ENCODE peak calls at places on chromosome 3, in ten cellular contexts. One of them, this sample, is unnamed.

GRCh38 chr3:109346770-109347295 is 9.5 kb upstream of the DPPA4 start:
- DNase-seq in mammary epithelial cell: no peak
- DNase-seq in CD8-positive, alpha-beta T cell: no peak
- DNase-seq in endodermal cell: no peak
- DNase-seq in GM23338: no peak
- DNase-seq in adrenal gland: no peak
- DNase-seq in aorta: no peak
- DNase-seq in hepatocyte: no peak
- DNase-seq in CD4-positive, alpha-beta T cell: no peak
- DNase-seq in spleen: no peak
- DNase-seq in this sample: no peak

GRCh38 chr3:99250272-99250671 is 348.8 kb upstream of the DCBLD2 start:
- DNase-seq in mammary epithelial cell: peak
- DNase-seq in CD8-positive, alpha-beta T cell: no peak
- DNase-seq in endodermal cell: no peak
- DNase-seq in GM23338: no peak
- DNase-seq in adrenal gland: no peak
- DNase-seq in aorta: no peak
- DNase-seq in hepatocyte: no peak
- DNase-seq in CD4-positive, alpha-beta T cell: no peak
- DNase-seq in spleen: no peak
- DNase-seq in this sample: no peak

GRCh38 chr3:130692455-130692854 is 54.2 kb downstream of the PIK3R4 start:
- DNase-seq in mammary epithelial cell: peak
- DNase-seq in CD8-positive, alpha-beta T cell: no peak
- DNase-seq in endodermal cell: no peak
- DNase-seq in GM23338: no peak
- DNase-seq in adrenal gland: no peak
- DNase-seq in aorta: no peak
- DNase-seq in hepatocyte: no peak
- DNase-seq in CD4-positive, alpha-beta T cell: no peak
- DNase-seq in spleen: no peak
- DNase-seq in this sample: no peak

GRCh38 chr3:21747376-21747775 is 3.6 kb downstream of the ZNF385D start:
- DNase-seq in mammary epithelial cell: peak
- DNase-seq in CD8-positive, alpha-beta T cell: no peak
- DNase-seq in endodermal cell: no peak
- DNase-seq in GM23338: no peak
- DNase-seq in adrenal gland: no peak
- DNase-seq in aorta: no peak
- DNase-seq in hepatocyte: no peak
- DNase-seq in CD4-positive, alpha-beta T cell: no peak
- DNase-seq in spleen: no peak
- DNase-seq in this sample: no peak

GRCh38 chr3:12870942-12871341 is 29.6 kb upstream of the RPL32 start:
- DNase-seq in mammary epithelial cell: no peak
- DNase-seq in CD8-positive, alpha-beta T cell: no peak
- DNase-seq in endodermal cell: no peak
- DNase-seq in GM23338: no peak
- DNase-seq in adrenal gland: no peak
- DNase-seq in aorta: peak
- DNase-seq in hepatocyte: no peak
- DNase-seq in CD4-positive, alpha-beta T cell: no peak
- DNase-seq in spleen: peak
- DNase-seq in this sample: no peak

GRCh38 chr3:71029770-71030169 is 553.8 kb downstream of the FOXP1 start:
- DNase-seq in mammary epithelial cell: no peak
- DNase-seq in CD8-positive, alpha-beta T cell: no peak
- DNase-seq in endodermal cell: no peak
- DNase-seq in GM23338: no peak
- DNase-seq in adrenal gland: no peak
- DNase-seq in aorta: no peak
- DNase-seq in hepatocyte: no peak
- DNase-seq in CD4-positive, alpha-beta T cell: no peak
- DNase-seq in spleen: no peak
- DNase-seq in this sample: no peak

GRCh38 chr3:169764164-169764452 is 752 bp downstream of the TERC start:
- DNase-seq in mammary epithelial cell: no peak
- DNase-seq in CD8-positive, alpha-beta T cell: no peak
- DNase-seq in endodermal cell: no peak
- DNase-seq in GM23338: no peak
- DNase-seq in adrenal gland: no peak
- DNase-seq in aorta: no peak
- DNase-seq in hepatocyte: no peak
- DNase-seq in CD4-positive, alpha-beta T cell: no peak
- DNase-seq in spleen: no peak
- DNase-seq in this sample: no peak

GRCh38 chr3:121660356-121661171 is at the start of gene HCLS1:
- DNase-seq in mammary epithelial cell: no peak
- DNase-seq in CD8-positive, alpha-beta T cell: peak
- DNase-seq in endodermal cell: no peak
- DNase-seq in GM23338: peak
- DNase-seq in adrenal gland: peak
- DNase-seq in aorta: peak
- DNase-seq in hepatocyte: no peak
- DNase-seq in CD4-positive, alpha-beta T cell: peak
- DNase-seq in spleen: peak
- DNase-seq in this sample: no peak

GRCh38 chr3:173529062-173529711 is 131.6 kb downstream of the NLGN1 start:
- DNase-seq in mammary epithelial cell: peak
- DNase-seq in CD8-positive, alpha-beta T cell: no peak
- DNase-seq in endodermal cell: peak
- DNase-seq in GM23338: peak
- DNase-seq in adrenal gland: no peak
- DNase-seq in aorta: no peak
- DNase-seq in hepatocyte: peak
- DNase-seq in CD4-positive, alpha-beta T cell: no peak
- DNase-seq in spleen: no peak
- DNase-seq in this sample: peak

GRCh38 chr3:167318306-167318705 is 61.8 kb downstream of the ZBBX start:
- DNase-seq in mammary epithelial cell: no peak
- DNase-seq in CD8-positive, alpha-beta T cell: no peak
- DNase-seq in endodermal cell: no peak
- DNase-seq in GM23338: no peak
- DNase-seq in adrenal gland: no peak
- DNase-seq in aorta: no peak
- DNase-seq in hepatocyte: no peak
- DNase-seq in CD4-positive, alpha-beta T cell: no peak
- DNase-seq in spleen: no peak
- DNase-seq in this sample: no peak

GRCh38 chr3:106006001-106006400 is 137.2 kb upstream of the CBLB start:
- DNase-seq in mammary epithelial cell: peak
- DNase-seq in CD8-positive, alpha-beta T cell: no peak
- DNase-seq in endodermal cell: no peak
- DNase-seq in GM23338: no peak
- DNase-seq in adrenal gland: peak
- DNase-seq in aorta: no peak
- DNase-seq in hepatocyte: no peak
- DNase-seq in CD4-positive, alpha-beta T cell: no peak
- DNase-seq in spleen: no peak
- DNase-seq in this sample: no peak

GRCh38 chr3:156151824-156152428 is 31.5 kb downstream of the KCNAB1 start:
- DNase-seq in mammary epithelial cell: peak
- DNase-seq in CD8-positive, alpha-beta T cell: peak
- DNase-seq in endodermal cell: peak
- DNase-seq in GM23338: peak
- DNase-seq in adrenal gland: peak
- DNase-seq in aorta: peak
- DNase-seq in hepatocyte: peak
- DNase-seq in CD4-positive, alpha-beta T cell: peak
- DNase-seq in spleen: peak
- DNase-seq in this sample: peak

GRCh38 chr3:156150434-156151066 is 30.2 kb downstream of the KCNAB1 start:
- DNase-seq in mammary epithelial cell: peak
- DNase-seq in CD8-positive, alpha-beta T cell: no peak
- DNase-seq in endodermal cell: peak
- DNase-seq in GM23338: peak
- DNase-seq in adrenal gland: peak
- DNase-seq in aorta: no peak
- DNase-seq in hepatocyte: peak
- DNase-seq in CD4-positive, alpha-beta T cell: no peak
- DNase-seq in spleen: no peak
- DNase-seq in this sample: peak

GRCh38 chr3:156149781-156150375 is 29.5 kb downstream of the KCNAB1 start:
- DNase-seq in mammary epithelial cell: no peak
- DNase-seq in CD8-positive, alpha-beta T cell: no peak
- DNase-seq in endodermal cell: no peak
- DNase-seq in GM23338: no peak
- DNase-seq in adrenal gland: no peak
- DNase-seq in aorta: no peak
- DNase-seq in hepatocyte: no peak
- DNase-seq in CD4-positive, alpha-beta T cell: no peak
- DNase-seq in spleen: no peak
- DNase-seq in this sample: no peak

GRCh38 chr3:156148345-156148945 is 28.1 kb downstream of the KCNAB1 start:
- DNase-seq in mammary epithelial cell: no peak
- DNase-seq in CD8-positive, alpha-beta T cell: no peak
- DNase-seq in endodermal cell: no peak
- DNase-seq in GM23338: no peak
- DNase-seq in adrenal gland: no peak
- DNase-seq in aorta: no peak
- DNase-seq in hepatocyte: no peak
- DNase-seq in CD4-positive, alpha-beta T cell: no peak
- DNase-seq in spleen: no peak
- DNase-seq in this sample: no peak

DNA sequence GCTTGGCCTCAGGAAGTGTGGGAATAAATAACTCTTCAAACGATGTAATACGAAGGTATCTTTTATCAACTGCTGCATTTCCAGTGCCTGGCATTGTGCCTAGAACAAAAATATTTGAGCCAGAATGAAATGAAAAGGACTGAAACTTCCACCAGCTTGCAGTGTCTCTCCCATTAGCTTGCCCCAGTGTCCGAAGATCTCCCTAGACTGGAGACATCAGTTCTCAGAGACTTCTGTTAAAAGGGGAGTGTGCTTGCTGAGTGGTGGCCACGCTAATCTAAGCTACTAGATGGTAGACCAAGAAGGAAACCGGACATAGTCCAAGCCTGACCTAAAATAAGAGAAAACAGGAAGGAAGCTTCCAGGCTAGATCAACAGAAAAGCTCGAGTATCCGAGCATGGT is 28.6 kb downstream of the KCNAB1 start:
- DNase-seq in mammary epithelial cell: no peak
- DNase-seq in CD8-positive, alpha-beta T cell: no peak
- DNase-seq in endodermal cell: no peak
- DNase-seq in GM23338: no peak
- DNase-seq in adrenal gland: peak
- DNase-seq in aorta: no peak
- DNase-seq in hepatocyte: no peak
- DNase-seq in CD4-positive, alpha-beta T cell: no peak
- DNase-seq in spleen: no peak
- DNase-seq in this sample: no peak
- H3K27ac ChIP-seq in mammary epithelial cell: no peak
- H3K27ac ChIP-seq in CD8-positive, alpha-beta T cell: no peak
- H3K27ac ChIP-seq in endodermal cell: no peak
- H3K27ac ChIP-seq in GM23338: no peak
- H3K27ac ChIP-seq in adrenal gland: no peak
- H3K27ac ChIP-seq in aorta: peak
- H3K27ac ChIP-seq in hepatocyte: no peak
- H3K27ac ChIP-seq in CD4-positive, alpha-beta T cell: no peak
- H3K27ac ChIP-seq in spleen: peak
- H3K27ac ChIP-seq in this sample: no peak

GRCh38 chr3:17013571-17013970 is 128.8 kb downstream of the PLCL2 start:
- DNase-seq in mammary epithelial cell: no peak
- DNase-seq in CD8-positive, alpha-beta T cell: no peak
- DNase-seq in endodermal cell: no peak
- DNase-seq in GM23338: no peak
- DNase-seq in adrenal gland: no peak
- DNase-seq in aorta: no peak
- DNase-seq in hepatocyte: no peak
- DNase-seq in CD4-positive, alpha-beta T cell: no peak
- DNase-seq in spleen: no peak
- DNase-seq in this sample: no peak
- H3K27ac ChIP-seq in mammary epithelial cell: no peak
- H3K27ac ChIP-seq in CD8-positive, alpha-beta T cell: no peak
- H3K27ac ChIP-seq in endodermal cell: no peak
- H3K27ac ChIP-seq in GM23338: no peak
- H3K27ac ChIP-seq in adrenal gland: no peak
- H3K27ac ChIP-seq in aorta: no peak
- H3K27ac ChIP-seq in hepatocyte: peak
- H3K27ac ChIP-seq in CD4-positive, alpha-beta T cell: no peak
- H3K27ac ChIP-seq in spleen: no peak
- H3K27ac ChIP-seq in this sample: no peak

DNA sequence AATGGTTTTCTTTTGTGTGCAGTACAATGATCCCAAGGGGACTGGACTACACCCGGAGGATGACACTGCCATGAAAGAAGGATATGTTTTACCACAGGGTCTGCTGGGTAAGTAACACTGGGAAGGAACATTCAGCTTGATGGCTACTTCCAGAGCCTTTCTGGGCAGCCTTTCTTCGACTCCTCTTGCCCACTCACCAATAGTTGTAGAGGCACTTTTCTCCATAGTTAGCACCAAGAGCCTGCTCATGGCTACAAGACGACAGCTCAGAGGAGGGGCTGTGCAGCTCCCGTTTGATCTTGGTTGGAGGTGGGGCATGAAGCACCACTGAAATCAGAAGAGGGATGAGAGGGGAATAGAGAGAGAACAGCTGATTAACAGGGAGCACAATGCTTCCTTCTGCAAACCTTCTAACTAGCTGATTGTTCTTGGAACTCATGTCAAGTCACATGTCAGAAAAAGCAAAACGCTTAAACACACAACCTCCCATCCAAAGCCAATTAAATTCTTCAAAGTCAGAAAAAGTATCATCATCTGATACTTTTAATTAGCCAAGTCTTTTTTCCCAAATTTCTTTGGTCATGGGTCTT is 27.9 kb downstream of the ETV5 start:
- DNase-seq in mammary epithelial cell: no peak
- DNase-seq in CD8-positive, alpha-beta T cell: no peak
- DNase-seq in endodermal cell: peak
- DNase-seq in GM23338: no peak
- DNase-seq in adrenal gland: no peak
- DNase-seq in aorta: no peak
- DNase-seq in hepatocyte: no peak
- DNase-seq in CD4-positive, alpha-beta T cell: no peak
- DNase-seq in spleen: no peak
- DNase-seq in this sample: no peak
- H3K27ac ChIP-seq in mammary epithelial cell: no peak
- H3K27ac ChIP-seq in CD8-positive, alpha-beta T cell: no peak
- H3K27ac ChIP-seq in endodermal cell: no peak
- H3K27ac ChIP-seq in GM23338: peak
- H3K27ac ChIP-seq in adrenal gland: no peak
- H3K27ac ChIP-seq in aorta: peak
- H3K27ac ChIP-seq in hepatocyte: no peak
- H3K27ac ChIP-seq in CD4-positive, alpha-beta T cell: no peak
- H3K27ac ChIP-seq in spleen: no peak
- H3K27ac ChIP-seq in this sample: no peak

GRCh38 chr3:183290216-183290615 is 37.2 kb downstream of the B3GNT5 start:
- DNase-seq in mammary epithelial cell: no peak
- DNase-seq in CD8-positive, alpha-beta T cell: no peak
- DNase-seq in endodermal cell: no peak
- DNase-seq in GM23338: no peak
- DNase-seq in adrenal gland: no peak
- DNase-seq in aorta: no peak
- DNase-seq in hepatocyte: no peak
- DNase-seq in CD4-positive, alpha-beta T cell: no peak
- DNase-seq in spleen: no peak
- DNase-seq in this sample: no peak
- H3K27ac ChIP-seq in mammary epithelial cell: no peak
- H3K27ac ChIP-seq in CD8-positive, alpha-beta T cell: no peak
- H3K27ac ChIP-seq in endodermal cell: no peak
- H3K27ac ChIP-seq in GM23338: no peak
- H3K27ac ChIP-seq in adrenal gland: no peak
- H3K27ac ChIP-seq in aorta: no peak
- H3K27ac ChIP-seq in hepatocyte: no peak
- H3K27ac ChIP-seq in CD4-positive, alpha-beta T cell: no peak
- H3K27ac ChIP-seq in spleen: no peak
- H3K27ac ChIP-seq in this sample: no peak

GRCh38 chr3:134232976-134233375 is 17.7 kb downstream of the RYK start:
- DNase-seq in mammary epithelial cell: no peak
- DNase-seq in CD8-positive, alpha-beta T cell: no peak
- DNase-seq in endodermal cell: no peak
- DNase-seq in GM23338: no peak
- DNase-seq in adrenal gland: no peak
- DNase-seq in aorta: no peak
- DNase-seq in hepatocyte: no peak
- DNase-seq in CD4-positive, alpha-beta T cell: no peak
- DNase-seq in spleen: no peak
- DNase-seq in this sample: no peak
- H3K27ac ChIP-seq in mammary epithelial cell: no peak
- H3K27ac ChIP-seq in CD8-positive, alpha-beta T cell: no peak
- H3K27ac ChIP-seq in endodermal cell: no peak
- H3K27ac ChIP-seq in GM23338: no peak
- H3K27ac ChIP-seq in adrenal gland: no peak
- H3K27ac ChIP-seq in aorta: no peak
- H3K27ac ChIP-seq in hepatocyte: no peak
- H3K27ac ChIP-seq in CD4-positive, alpha-beta T cell: no peak
- H3K27ac ChIP-seq in spleen: no peak
- H3K27ac ChIP-seq in this sample: no peak